ENCODE peak calls at places on chromosome 19, in eight cellular contexts. One of them, this sample, is unnamed.
A peak's percentile ranks its signal among the peaks of the same experiment; 100 is the strongest.

GRCh38 chr19:2683430-2683995 is 19.0 kb downstream of the GNG7 start:
- DNase-seq in RKO: no peak
- DNase-seq in left lung: no peak
- DNase-seq in stimulated activated CD8-positive, alpha-beta memory T cell treated with anti-CD3 and anti-CD28 coated beads, Interleukin-15, amount 100 ng/mL, for 24 hours: no peak
- DNase-seq in left colon: no peak
- DNase-seq in nephron progenitor cell: no peak
- DNase-seq in Right ventricle myocardium inferior: no peak
- DNase-seq in uterus: no peak
- DNase-seq in this sample: no peak

GRCh38 chr19:29714371-29714952 is 599 bp downstream of the C19orf12 start:
- DNase-seq in RKO: no peak
- DNase-seq in left lung: peak; percentile 34
- DNase-seq in stimulated activated CD8-positive, alpha-beta memory T cell treated with anti-CD3 and anti-CD28 coated beads, Interleukin-15, amount 100 ng/mL, for 24 hours: no peak
- DNase-seq in left colon: no peak
- DNase-seq in nephron progenitor cell: no peak
- DNase-seq in Right ventricle myocardium inferior: no peak
- DNase-seq in uterus: no peak
- DNase-seq in this sample: peak; percentile 41

GRCh38 chr19:2164020-2164988 is 571 bp downstream of the DOT1L start:
- DNase-seq in RKO: peak; percentile 51
- DNase-seq in left lung: peak; percentile 86
- DNase-seq in stimulated activated CD8-positive, alpha-beta memory T cell treated with anti-CD3 and anti-CD28 coated beads, Interleukin-15, amount 100 ng/mL, for 24 hours: no peak
- DNase-seq in left colon: no peak
- DNase-seq in nephron progenitor cell: no peak
- DNase-seq in Right ventricle myocardium inferior: peak; percentile 62
- DNase-seq in uterus: no peak
- DNase-seq in this sample: no peak

GRCh38 chr19:33052352-33052972 is 12.2 kb downstream of the RHPN2 start:
- DNase-seq in RKO: no peak
- DNase-seq in left lung: no peak
- DNase-seq in stimulated activated CD8-positive, alpha-beta memory T cell treated with anti-CD3 and anti-CD28 coated beads, Interleukin-15, amount 100 ng/mL, for 24 hours: no peak
- DNase-seq in left colon: no peak
- DNase-seq in nephron progenitor cell: no peak
- DNase-seq in Right ventricle myocardium inferior: no peak
- DNase-seq in uterus: peak; percentile 67
- DNase-seq in this sample: no peak

GRCh38 chr19:58261600-58261967 is 17.2 kb upstream of the ZNF8 start:
- DNase-seq in RKO: no peak
- DNase-seq in left lung: no peak
- DNase-seq in stimulated activated CD8-positive, alpha-beta memory T cell treated with anti-CD3 and anti-CD28 coated beads, Interleukin-15, amount 100 ng/mL, for 24 hours: no peak
- DNase-seq in left colon: no peak
- DNase-seq in nephron progenitor cell: no peak
- DNase-seq in Right ventricle myocardium inferior: no peak
- DNase-seq in uterus: no peak
- DNase-seq in this sample: no peak

GRCh38 chr19:1399745-1400144 is 1.6 kb downstream of the GAMT start:
- DNase-seq in RKO: no peak
- DNase-seq in left lung: no peak
- DNase-seq in stimulated activated CD8-positive, alpha-beta memory T cell treated with anti-CD3 and anti-CD28 coated beads, Interleukin-15, amount 100 ng/mL, for 24 hours: no peak
- DNase-seq in left colon: no peak
- DNase-seq in nephron progenitor cell: no peak
- DNase-seq in Right ventricle myocardium inferior: no peak
- DNase-seq in uterus: no peak
- DNase-seq in this sample: no peak

GRCh38 chr19:17076539-17076919 is 952 bp downstream of the MYO9B start:
- DNase-seq in RKO: peak; percentile 59
- DNase-seq in left lung: peak; percentile 62
- DNase-seq in stimulated activated CD8-positive, alpha-beta memory T cell treated with anti-CD3 and anti-CD28 coated beads, Interleukin-15, amount 100 ng/mL, for 24 hours: no peak
- DNase-seq in left colon: peak; percentile 34
- DNase-seq in nephron progenitor cell: peak; percentile 20
- DNase-seq in Right ventricle myocardium inferior: no peak
- DNase-seq in uterus: no peak
- DNase-seq in this sample: no peak

GRCh38 chr19:55640043-55640576 is 692 bp upstream of the ZNF580 start:
- DNase-seq in RKO: no peak
- DNase-seq in left lung: peak; percentile 91
- DNase-seq in stimulated activated CD8-positive, alpha-beta memory T cell treated with anti-CD3 and anti-CD28 coated beads, Interleukin-15, amount 100 ng/mL, for 24 hours: no peak
- DNase-seq in left colon: peak; percentile 73
- DNase-seq in nephron progenitor cell: no peak
- DNase-seq in Right ventricle myocardium inferior: no peak
- DNase-seq in uterus: no peak
- DNase-seq in this sample: peak; percentile 73

GRCh38 chr19:5718032-5718578 is 1.8 kb downstream of the LONP1 start:
- DNase-seq in RKO: peak; percentile 80
- DNase-seq in left lung: peak; percentile 60
- DNase-seq in stimulated activated CD8-positive, alpha-beta memory T cell treated with anti-CD3 and anti-CD28 coated beads, Interleukin-15, amount 100 ng/mL, for 24 hours: no peak
- DNase-seq in left colon: no peak
- DNase-seq in nephron progenitor cell: no peak
- DNase-seq in Right ventricle myocardium inferior: peak; percentile 22
- DNase-seq in uterus: no peak
- DNase-seq in this sample: no peak

GRCh38 chr19:12782174-12782423 is 6.7 kb upstream of the HOOK2 start:
- DNase-seq in RKO: no peak
- DNase-seq in left lung: no peak
- DNase-seq in stimulated activated CD8-positive, alpha-beta memory T cell treated with anti-CD3 and anti-CD28 coated beads, Interleukin-15, amount 100 ng/mL, for 24 hours: no peak
- DNase-seq in left colon: no peak
- DNase-seq in nephron progenitor cell: no peak
- DNase-seq in Right ventricle myocardium inferior: no peak
- DNase-seq in uterus: no peak
- DNase-seq in this sample: no peak

GRCh38 chr19:11457115-11457514 is 21.7 kb downstream of the PRKCSH start:
- DNase-seq in RKO: no peak
- DNase-seq in left lung: peak; percentile 76
- DNase-seq in stimulated activated CD8-positive, alpha-beta memory T cell treated with anti-CD3 and anti-CD28 coated beads, Interleukin-15, amount 100 ng/mL, for 24 hours: no peak
- DNase-seq in left colon: no peak
- DNase-seq in nephron progenitor cell: peak; percentile 56
- DNase-seq in Right ventricle myocardium inferior: no peak
- DNase-seq in uterus: no peak
- DNase-seq in this sample: no peak

GRCh38 chr19:13953021-13953531 is 767 bp downstream of the DCAF15 start:
- DNase-seq in RKO: peak; percentile 59
- DNase-seq in left lung: no peak
- DNase-seq in stimulated activated CD8-positive, alpha-beta memory T cell treated with anti-CD3 and anti-CD28 coated beads, Interleukin-15, amount 100 ng/mL, for 24 hours: no peak
- DNase-seq in left colon: peak; percentile 74
- DNase-seq in nephron progenitor cell: no peak
- DNase-seq in Right ventricle myocardium inferior: no peak
- DNase-seq in uterus: no peak
- DNase-seq in this sample: no peak

GRCh38 chr19:47305309-47305751 is 4.3 kb upstream of the C5AR1 start:
- DNase-seq in RKO: peak; percentile 90
- DNase-seq in left lung: peak; percentile 91
- DNase-seq in stimulated activated CD8-positive, alpha-beta memory T cell treated with anti-CD3 and anti-CD28 coated beads, Interleukin-15, amount 100 ng/mL, for 24 hours: peak; percentile 25
- DNase-seq in left colon: peak; percentile 68
- DNase-seq in nephron progenitor cell: peak; percentile 85
- DNase-seq in Right ventricle myocardium inferior: peak; percentile 89
- DNase-seq in uterus: peak; percentile 69
- DNase-seq in this sample: peak; percentile 45

GRCh38 chr19:58305932-58306323 is 751 bp downstream of the ERVK3-1 start:
- DNase-seq in RKO: peak; percentile 34
- DNase-seq in left lung: no peak
- DNase-seq in stimulated activated CD8-positive, alpha-beta memory T cell treated with anti-CD3 and anti-CD28 coated beads, Interleukin-15, amount 100 ng/mL, for 24 hours: no peak
- DNase-seq in left colon: peak; percentile 27
- DNase-seq in nephron progenitor cell: no peak
- DNase-seq in Right ventricle myocardium inferior: no peak
- DNase-seq in uterus: no peak
- DNase-seq in this sample: no peak

GRCh38 chr19:31152906-31153305 is 196.3 kb downstream of the TSHZ3 start:
- DNase-seq in RKO: no peak
- DNase-seq in left lung: no peak
- DNase-seq in stimulated activated CD8-positive, alpha-beta memory T cell treated with anti-CD3 and anti-CD28 coated beads, Interleukin-15, amount 100 ng/mL, for 24 hours: no peak
- DNase-seq in left colon: no peak
- DNase-seq in nephron progenitor cell: no peak
- DNase-seq in Right ventricle myocardium inferior: no peak
- DNase-seq in uterus: no peak
- DNase-seq in this sample: no peak

GRCh38 chr19:48969276-48970138 is 4.4 kb downstream of the FTL start:
- DNase-seq in RKO: peak; percentile 95
- DNase-seq in left lung: peak; percentile 84
- DNase-seq in stimulated activated CD8-positive, alpha-beta memory T cell treated with anti-CD3 and anti-CD28 coated beads, Interleukin-15, amount 100 ng/mL, for 24 hours: no peak
- DNase-seq in left colon: no peak
- DNase-seq in nephron progenitor cell: no peak
- DNase-seq in Right ventricle myocardium inferior: no peak
- DNase-seq in uterus: no peak
- DNase-seq in this sample: no peak

GRCh38 chr19:51783373-51783772 is 11.6 kb upstream of the FPR3 start:
- DNase-seq in RKO: peak; percentile 62
- DNase-seq in left lung: no peak
- DNase-seq in stimulated activated CD8-positive, alpha-beta memory T cell treated with anti-CD3 and anti-CD28 coated beads, Interleukin-15, amount 100 ng/mL, for 24 hours: no peak
- DNase-seq in left colon: no peak
- DNase-seq in nephron progenitor cell: no peak
- DNase-seq in Right ventricle myocardium inferior: no peak
- DNase-seq in uterus: no peak
- DNase-seq in this sample: no peak

GRCh38 chr19:16927883-16928282 is 39.1 kb downstream of the F2RL3 start:
- DNase-seq in RKO: no peak
- DNase-seq in left lung: no peak
- DNase-seq in stimulated activated CD8-positive, alpha-beta memory T cell treated with anti-CD3 and anti-CD28 coated beads, Interleukin-15, amount 100 ng/mL, for 24 hours: no peak
- DNase-seq in left colon: no peak
- DNase-seq in nephron progenitor cell: no peak
- DNase-seq in Right ventricle myocardium inferior: no peak
- DNase-seq in uterus: no peak
- DNase-seq in this sample: no peak

GRCh38 chr19:2602391-2603181 is 99.9 kb downstream of the GNG7 start:
- DNase-seq in RKO: no peak
- DNase-seq in left lung: no peak
- DNase-seq in stimulated activated CD8-positive, alpha-beta memory T cell treated with anti-CD3 and anti-CD28 coated beads, Interleukin-15, amount 100 ng/mL, for 24 hours: no peak
- DNase-seq in left colon: peak; percentile 59
- DNase-seq in nephron progenitor cell: peak; percentile 54
- DNase-seq in Right ventricle myocardium inferior: peak; percentile 93
- DNase-seq in uterus: peak; percentile 93
- DNase-seq in this sample: no peak

GRCh38 chr19:29795882-29796523 is 15.8 kb upstream of the CCNE1 start:
- DNase-seq in RKO: no peak
- DNase-seq in left lung: no peak
- DNase-seq in stimulated activated CD8-positive, alpha-beta memory T cell treated with anti-CD3 and anti-CD28 coated beads, Interleukin-15, amount 100 ng/mL, for 24 hours: no peak
- DNase-seq in left colon: no peak
- DNase-seq in nephron progenitor cell: no peak
- DNase-seq in Right ventricle myocardium inferior: peak; percentile 40
- DNase-seq in uterus: no peak
- DNase-seq in this sample: no peak

GRCh38 chr19:33407716-33408115 is 34.2 kb downstream of the CEBPG start:
- DNase-seq in RKO: no peak
- DNase-seq in left lung: peak; percentile 69
- DNase-seq in stimulated activated CD8-positive, alpha-beta memory T cell treated with anti-CD3 and anti-CD28 coated beads, Interleukin-15, amount 100 ng/mL, for 24 hours: no peak
- DNase-seq in left colon: no peak
- DNase-seq in nephron progenitor cell: no peak
- DNase-seq in Right ventricle myocardium inferior: no peak
- DNase-seq in uterus: no peak
- DNase-seq in this sample: no peak

GRCh38 chr19:3275068-3275582 is 50.7 kb downstream of the CELF5 start:
- DNase-seq in RKO: peak; percentile 55
- DNase-seq in left lung: no peak
- DNase-seq in stimulated activated CD8-positive, alpha-beta memory T cell treated with anti-CD3 and anti-CD28 coated beads, Interleukin-15, amount 100 ng/mL, for 24 hours: no peak
- DNase-seq in left colon: no peak
- DNase-seq in nephron progenitor cell: peak; percentile 72
- DNase-seq in Right ventricle myocardium inferior: no peak
- DNase-seq in uterus: no peak
- DNase-seq in this sample: no peak

GRCh38 chr19:6223461-6224307 is 56.1 kb downstream of the MLLT1 start:
- DNase-seq in RKO: no peak
- DNase-seq in left lung: peak; percentile 68
- DNase-seq in stimulated activated CD8-positive, alpha-beta memory T cell treated with anti-CD3 and anti-CD28 coated beads, Interleukin-15, amount 100 ng/mL, for 24 hours: no peak
- DNase-seq in left colon: no peak
- DNase-seq in nephron progenitor cell: no peak
- DNase-seq in Right ventricle myocardium inferior: peak; percentile 64
- DNase-seq in uterus: no peak
- DNase-seq in this sample: no peak

GRCh38 chr19:16371540-16371986 is 46.9 kb downstream of the KLF2 start:
- DNase-seq in RKO: no peak
- DNase-seq in left lung: peak; percentile 94
- DNase-seq in stimulated activated CD8-positive, alpha-beta memory T cell treated with anti-CD3 and anti-CD28 coated beads, Interleukin-15, amount 100 ng/mL, for 24 hours: peak; percentile 50
- DNase-seq in left colon: peak; percentile 87
- DNase-seq in nephron progenitor cell: no peak
- DNase-seq in Right ventricle myocardium inferior: peak; percentile 90
- DNase-seq in uterus: no peak
- DNase-seq in this sample: peak; percentile 90

GRCh38 chr19:29528946-29529645 is 3.3 kb downstream of the VSTM2B start:
- DNase-seq in RKO: no peak
- DNase-seq in left lung: no peak
- DNase-seq in stimulated activated CD8-positive, alpha-beta memory T cell treated with anti-CD3 and anti-CD28 coated beads, Interleukin-15, amount 100 ng/mL, for 24 hours: no peak
- DNase-seq in left colon: no peak
- DNase-seq in nephron progenitor cell: no peak
- DNase-seq in Right ventricle myocardium inferior: no peak
- DNase-seq in uterus: no peak
- DNase-seq in this sample: no peak

This sample was measured in CD4-positive, alpha-beta T cell.